ENCODE peak calls at places on chromosomes 4 and X, in five cellular contexts. E is neuronal stem cell, Q is fibroblast of lung, Z is HepG2, M is tibial nerve. X is an unnamed sample.

GRCh38 chrX:96619588-96619987 is 65.1 kb upstream of the DIAPH2 start:
- DNase-seq in E (no peak), Q (peak; percentile 11), Z (no peak), M (no peak), X (peak; percentile 11)

GRCh38 chr4:119525005-119525749 is 103.4 kb downstream of the PDE5A start:
- DNase-seq in E (no peak), Q (peak; percentile 78), Z (peak; percentile 81), M (no peak), X (peak; percentile 86)

GRCh38 chrX:150574824-150575409 is 6.5 kb downstream of the MTM1 start:
- DNase-seq in E (no peak), Q (no peak), Z (no peak), M (no peak), X (no peak)

GRCh38 chrX:68139791-68140190 is 293.5 kb downstream of the OPHN1 start:
- DNase-seq in E (no peak), Q (no peak), Z (no peak), M (no peak), X (peak; percentile 47)

GRCh38 chrX:151899622-151900021 is 13.1 kb upstream of the MAGEA4 start:
- DNase-seq in E (no peak), Q (peak; percentile 2), Z (no peak), M (no peak), X (peak; percentile 59)

GRCh38 chrX:22135994-22136684 is 104.0 kb downstream of the PHEX start:
- DNase-seq in E (peak; percentile 42), Q (peak; percentile 84), Z (peak; percentile 11), M (no peak), X (peak; percentile 84)

GRCh38 chr4:128353791-128354190 is 66.2 kb upstream of the PGRMC2 start:
- DNase-seq in E (no peak), Q (peak; percentile 82), Z (no peak), M (no peak), X (peak; percentile 51)

GRCh38 chr4:158929939-158930344 is 161.1 kb downstream of the FNIP2 start:
- DNase-seq in E (no peak), Q (no peak), Z (no peak), M (no peak), X (no peak)

GRCh38 chrX:100980608-100981497 is 11.3 kb downstream of the ARL13A start:
- DNase-seq in E (no peak), Q (peak; percentile 82), Z (peak; percentile 39), M (no peak), X (peak; percentile 73)

GRCh38 chrX:65598559-65599147 is 64.1 kb upstream of the LAS1L start:
- DNase-seq in E (no peak), Q (no peak), Z (no peak), M (no peak), X (no peak)

GRCh38 chrX:65196758-65197371 is 220.6 kb upstream of the ZC4H2 start:
- DNase-seq in E (peak; percentile 44), Q (no peak), Z (peak; percentile 79), M (peak; percentile 10), X (peak; percentile 18)

GRCh38 chr4:53717064-53717549 is 125.8 kb upstream of the LNX1 start:
- DNase-seq in E (no peak), Q (peak; percentile 69), Z (no peak), M (no peak), X (peak; percentile 43)

GRCh38 chrX:75603833-75604232 is 81.0 kb upstream of the ZDHHC15 start:
- DNase-seq in E (no peak), Q (peak; percentile 18), Z (peak; percentile 7), M (no peak), X (peak; percentile 40)

GRCh38 chrX:12241026-12241425 is 102.8 kb downstream of the FRMPD4 start:
- DNase-seq in E (no peak), Q (no peak), Z (no peak), M (no peak), X (no peak)

GRCh38 chrX:39946822-39947221 is 150.9 kb downstream of the BCOR start:
- DNase-seq in E (no peak), Q (peak; percentile 44), Z (no peak), M (no peak), X (peak; percentile 76)

GRCh38 chrX:6849711-6850415 is 297.6 kb upstream of the STS start:
- DNase-seq in E (no peak), Q (no peak), Z (no peak), M (no peak), X (peak; percentile 1)

GRCh38 chr4:159027535-159027934 is 75.3 kb upstream of the RAPGEF2 start:
- DNase-seq in E (no peak), Q (peak; percentile 19), Z (no peak), M (no peak), X (peak; percentile 44)

GRCh38 chrX:11629593-11630211 is 36.0 kb downstream of the ARHGAP6 start:
- DNase-seq in E (no peak), Q (peak; percentile 92), Z (no peak), M (peak; percentile 11), X (peak; percentile 83)

GRCh38 chr4:127179451-127180087 is 453.2 kb upstream of the INTU start:
- DNase-seq in E (no peak), Q (no peak), Z (no peak), M (no peak), X (no peak)

GRCh38 chr4:118281611-118282442 is 71.0 kb downstream of the PRSS12 start:
- DNase-seq in E (no peak), Q (peak; percentile 53), Z (peak; percentile 18), M (no peak), X (peak; percentile 42)

GRCh38 chr4:10596586-10597285 is 87.8 kb downstream of the CLNK start:
- DNase-seq in E (no peak), Q (no peak), Z (no peak), M (no peak), X (no peak)

GRCh38 chr4:159145318-159146006 is 42.6 kb downstream of the RAPGEF2 start:
- DNase-seq in E (no peak), Q (no peak), Z (no peak), M (no peak), X (no peak)

GRCh38 chrX:49915352-49916222 is 6.8 kb upstream of the CLCN5 start:
- DNase-seq in E (peak; percentile 32), Q (peak; percentile 70), Z (peak; percentile 33), M (no peak), X (peak; percentile 61)

GRCh38 chr4:6198278-6198677 is 2.1 kb downstream of the JAKMIP1 start:
- DNase-seq in E (no peak), Q (no peak), Z (no peak), M (no peak), X (no peak)

GRCh38 chrX:68699960-68700746 is 52.7 kb downstream of the STARD8 start:
- DNase-seq in E (no peak), Q (no peak), Z (no peak), M (no peak), X (peak; percentile 81)

GRCh38 chr4:79626102-79626501 is 218.1 kb upstream of the GK2 start:
- DNase-seq in E (no peak), Q (peak; percentile 43), Z (no peak), M (no peak), X (peak; percentile 16)

GRCh38 chr4:79620627-79621026 is 212.6 kb upstream of the GK2 start:
- DNase-seq in E (no peak), Q (no peak), Z (no peak), M (no peak), X (no peak)

GRCh38 chr4:79621061-79621460 is 213.0 kb upstream of the GK2 start:
- DNase-seq in E (no peak), Q (no peak), Z (no peak), M (no peak), X (no peak)

GRCh38 chr4:79623125-79623905 is 215.3 kb upstream of the GK2 start:
- DNase-seq in E (no peak), Q (peak; percentile 51), Z (no peak), M (no peak), X (peak; percentile 44)
- H3K27ac ChIP-seq in E (no peak overlapping the region), Q (no peak overlapping the region), Z (no peak overlapping the region), M (no peak overlapping the region), X (no peak overlapping the region)

DNA sequence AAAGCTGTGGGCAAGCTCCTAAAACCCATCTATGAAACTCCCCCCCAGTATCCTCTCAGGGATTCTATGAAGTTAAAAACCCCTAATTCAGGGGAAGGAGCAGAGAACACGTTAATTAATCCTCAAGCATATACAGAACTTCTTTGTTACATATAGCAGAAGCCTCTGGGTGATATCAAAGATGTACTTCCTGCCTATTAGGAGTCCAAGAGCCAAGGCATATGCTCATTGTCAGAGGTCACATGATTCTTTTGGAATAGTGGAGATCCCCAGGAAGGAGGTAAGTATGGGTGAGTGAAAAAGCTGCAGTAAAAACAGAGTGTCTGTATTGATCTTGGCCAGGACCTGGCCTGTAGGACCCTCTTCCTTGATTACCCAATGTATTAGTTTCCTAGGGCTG is 2.9 kb upstream of the SPARCL1 start:
- DNase-seq in E (no peak), Q (no peak), Z (no peak), M (no peak), X (no peak)
- H3K27ac ChIP-seq in E (no peak overlapping the region), Q (no peak overlapping the region), Z (no peak overlapping the region), M (peak overlapping the region; percentile 16), X (no peak overlapping the region)

GRCh38 chr4:86921608-86922252 is 13.1 kb upstream of the AFF1 start:
- DNase-seq in E (no peak), Q (peak; percentile 46), Z (no peak), M (no peak), X (peak; percentile 69)

GRCh38 chr4:86918539-86919072 is 16.2 kb upstream of the AFF1 start:
- DNase-seq in E (no peak), Q (peak; percentile 52), Z (peak; percentile 54), M (no peak), X (peak; percentile 44)

GRCh38 chr4:86919824-86920223 is 15.0 kb upstream of the AFF1 start:
- DNase-seq in E (no peak), Q (no peak), Z (no peak), M (no peak), X (peak; percentile 34)

GRCh38 chr4:86917212-86918039 is 17.4 kb upstream of the AFF1 start:
- DNase-seq in E (no peak), Q (no peak), Z (no peak), M (no peak), X (no peak)

DNA sequence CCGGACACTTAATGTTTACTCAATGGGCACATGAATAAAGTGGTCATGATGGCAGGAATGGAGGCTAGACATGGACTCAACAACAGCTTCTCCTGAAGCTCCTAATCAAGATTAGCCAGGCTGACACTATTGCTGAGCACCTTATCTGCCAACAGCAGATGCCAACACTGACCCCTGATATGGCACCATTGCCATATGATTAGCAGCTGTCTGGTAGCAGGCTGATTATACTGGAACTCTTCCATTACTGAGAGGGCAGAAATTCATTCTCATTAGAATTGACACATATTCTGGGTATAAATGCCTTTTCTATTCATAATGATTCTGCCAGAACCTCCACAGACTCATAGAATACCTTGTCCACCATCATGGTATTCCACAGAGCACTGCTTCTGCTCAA is 18.4 kb upstream of the AFF1 start:
- DNase-seq in E (no peak), Q (no peak), Z (no peak), M (no peak), X (no peak)
- H3K27ac ChIP-seq in E (no peak overlapping the region), Q (no peak overlapping the region), Z (no peak overlapping the region), M (no peak overlapping the region), X (no peak overlapping the region)

DNA sequence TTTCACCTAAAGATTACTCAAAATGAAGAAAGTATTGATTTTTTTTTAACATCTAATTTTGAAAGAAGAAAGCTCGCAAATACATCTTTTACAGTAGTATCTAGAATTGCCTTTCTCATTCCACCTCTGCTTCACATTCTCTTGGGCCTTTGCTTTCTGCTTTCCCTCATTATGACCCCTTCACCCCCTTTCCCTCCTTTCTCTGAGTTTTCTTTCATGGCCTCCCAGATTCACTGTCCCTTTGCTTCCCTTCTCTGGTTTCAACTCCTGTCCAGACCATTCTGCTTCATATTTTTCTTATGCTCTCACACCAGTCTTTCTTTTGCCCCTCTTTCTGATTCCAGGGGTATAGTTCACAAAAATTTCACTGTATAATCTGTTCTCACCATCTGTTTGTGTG is 29.0 kb downstream of the ADH5 start:
- DNase-seq in E (no peak), Q (no peak), Z (no peak), M (no peak), X (no peak)
- H3K27ac ChIP-seq in E (no peak overlapping the region), Q (peak overlapping the region; percentile 18), Z (no peak overlapping the region), M (no peak overlapping the region), X (peak overlapping the region; percentile 65)